ENCODE peak calls at places on chromosomes 6 and 20, in nine cellular contexts. One of them, this sample, is unnamed.

GRCh38 chr6:33203443-33204164 is 851 bp upstream of the HSD17B8 start:
- DNase-seq in HFFc6: no peak
- DNase-seq in Karpas-422: no peak
- DNase-seq in sciatic nerve: no peak
- DNase-seq in cardiac muscle cell: no peak
- DNase-seq in HTR-8/SVneo: no peak
- DNase-seq in ACHN: no peak
- DNase-seq in stimulated activated CD4-positive, alpha-beta T cell treated with anti-CD3 and anti-CD28 coated beads, Interleukin-4, amount 100 ng/mL, for 1 hour: no peak
- DNase-seq in fibroblast of gingiva: no peak
- DNase-seq in this sample: no peak

GRCh38 chr20:20824924-20825584 is 112.6 kb upstream of the RALGAPA2 start:
- DNase-seq in HFFc6: no peak
- DNase-seq in Karpas-422: peak
- DNase-seq in sciatic nerve: peak
- DNase-seq in cardiac muscle cell: peak
- DNase-seq in HTR-8/SVneo: peak
- DNase-seq in ACHN: peak
- DNase-seq in stimulated activated CD4-positive, alpha-beta T cell treated with anti-CD3 and anti-CD28 coated beads, Interleukin-4, amount 100 ng/mL, for 1 hour: peak
- DNase-seq in fibroblast of gingiva: no peak
- DNase-seq in this sample: peak

GRCh38 chr6:144346719-144347446 is 61.7 kb downstream of the UTRN start:
- DNase-seq in HFFc6: peak
- DNase-seq in Karpas-422: no peak
- DNase-seq in sciatic nerve: no peak
- DNase-seq in cardiac muscle cell: no peak
- DNase-seq in HTR-8/SVneo: peak
- DNase-seq in ACHN: peak
- DNase-seq in stimulated activated CD4-positive, alpha-beta T cell treated with anti-CD3 and anti-CD28 coated beads, Interleukin-4, amount 100 ng/mL, for 1 hour: no peak
- DNase-seq in fibroblast of gingiva: peak
- DNase-seq in this sample: no peak

GRCh38 chr6:162538643-162539064 is 188.9 kb downstream of the PRKN start:
- DNase-seq in HFFc6: no peak
- DNase-seq in Karpas-422: no peak
- DNase-seq in sciatic nerve: no peak
- DNase-seq in cardiac muscle cell: peak
- DNase-seq in HTR-8/SVneo: no peak
- DNase-seq in ACHN: no peak
- DNase-seq in stimulated activated CD4-positive, alpha-beta T cell treated with anti-CD3 and anti-CD28 coated beads, Interleukin-4, amount 100 ng/mL, for 1 hour: no peak
- DNase-seq in fibroblast of gingiva: no peak
- DNase-seq in this sample: no peak

GRCh38 chr6:89221971-89222887 is 5.1 kb upstream of the GABRR1 start:
- DNase-seq in HFFc6: peak
- DNase-seq in Karpas-422: no peak
- DNase-seq in sciatic nerve: no peak
- DNase-seq in cardiac muscle cell: no peak
- DNase-seq in HTR-8/SVneo: peak
- DNase-seq in ACHN: no peak
- DNase-seq in stimulated activated CD4-positive, alpha-beta T cell treated with anti-CD3 and anti-CD28 coated beads, Interleukin-4, amount 100 ng/mL, for 1 hour: no peak
- DNase-seq in fibroblast of gingiva: no peak
- DNase-seq in this sample: no peak

GRCh38 chr6:162343902-162344226 is 383.7 kb downstream of the PRKN start:
- DNase-seq in HFFc6: no peak
- DNase-seq in Karpas-422: no peak
- DNase-seq in sciatic nerve: no peak
- DNase-seq in cardiac muscle cell: no peak
- DNase-seq in HTR-8/SVneo: no peak
- DNase-seq in ACHN: no peak
- DNase-seq in stimulated activated CD4-positive, alpha-beta T cell treated with anti-CD3 and anti-CD28 coated beads, Interleukin-4, amount 100 ng/mL, for 1 hour: no peak
- DNase-seq in fibroblast of gingiva: peak
- DNase-seq in this sample: no peak

GRCh38 chr6:4459032-4459431 is 317.2 kb upstream of the CDYL start:
- DNase-seq in HFFc6: peak
- DNase-seq in Karpas-422: no peak
- DNase-seq in sciatic nerve: no peak
- DNase-seq in cardiac muscle cell: no peak
- DNase-seq in HTR-8/SVneo: peak
- DNase-seq in ACHN: no peak
- DNase-seq in stimulated activated CD4-positive, alpha-beta T cell treated with anti-CD3 and anti-CD28 coated beads, Interleukin-4, amount 100 ng/mL, for 1 hour: no peak
- DNase-seq in fibroblast of gingiva: peak
- DNase-seq in this sample: no peak

GRCh38 chr20:23608251-23608846 is 2.6 kb upstream of the CST9 start:
- DNase-seq in HFFc6: no peak
- DNase-seq in Karpas-422: no peak
- DNase-seq in sciatic nerve: no peak
- DNase-seq in cardiac muscle cell: peak
- DNase-seq in HTR-8/SVneo: no peak
- DNase-seq in ACHN: no peak
- DNase-seq in stimulated activated CD4-positive, alpha-beta T cell treated with anti-CD3 and anti-CD28 coated beads, Interleukin-4, amount 100 ng/mL, for 1 hour: no peak
- DNase-seq in fibroblast of gingiva: no peak
- DNase-seq in this sample: no peak

GRCh38 chr6:166423781-166424180 is 41.0 kb upstream of the MPC1 start:
- DNase-seq in HFFc6: no peak
- DNase-seq in Karpas-422: no peak
- DNase-seq in sciatic nerve: no peak
- DNase-seq in cardiac muscle cell: no peak
- DNase-seq in HTR-8/SVneo: no peak
- DNase-seq in ACHN: no peak
- DNase-seq in stimulated activated CD4-positive, alpha-beta T cell treated with anti-CD3 and anti-CD28 coated beads, Interleukin-4, amount 100 ng/mL, for 1 hour: no peak
- DNase-seq in fibroblast of gingiva: no peak
- DNase-seq in this sample: no peak

GRCh38 chr20:16216227-16217210 is 356.7 kb downstream of the KIF16B start:
- DNase-seq in HFFc6: no peak
- DNase-seq in Karpas-422: peak
- DNase-seq in sciatic nerve: no peak
- DNase-seq in cardiac muscle cell: no peak
- DNase-seq in HTR-8/SVneo: no peak
- DNase-seq in ACHN: no peak
- DNase-seq in stimulated activated CD4-positive, alpha-beta T cell treated with anti-CD3 and anti-CD28 coated beads, Interleukin-4, amount 100 ng/mL, for 1 hour: no peak
- DNase-seq in fibroblast of gingiva: no peak
- DNase-seq in this sample: no peak

GRCh38 chr6:86871681-86872080 is 65.6 kb upstream of the HTR1E start:
- DNase-seq in HFFc6: no peak
- DNase-seq in Karpas-422: no peak
- DNase-seq in sciatic nerve: no peak
- DNase-seq in cardiac muscle cell: no peak
- DNase-seq in HTR-8/SVneo: no peak
- DNase-seq in ACHN: peak
- DNase-seq in stimulated activated CD4-positive, alpha-beta T cell treated with anti-CD3 and anti-CD28 coated beads, Interleukin-4, amount 100 ng/mL, for 1 hour: no peak
- DNase-seq in fibroblast of gingiva: no peak
- DNase-seq in this sample: no peak

GRCh38 chr6:24925661-24926060 is 10.1 kb downstream of the RIPOR2 start:
- DNase-seq in HFFc6: no peak
- DNase-seq in Karpas-422: no peak
- DNase-seq in sciatic nerve: no peak
- DNase-seq in cardiac muscle cell: no peak
- DNase-seq in HTR-8/SVneo: no peak
- DNase-seq in ACHN: no peak
- DNase-seq in stimulated activated CD4-positive, alpha-beta T cell treated with anti-CD3 and anti-CD28 coated beads, Interleukin-4, amount 100 ng/mL, for 1 hour: no peak
- DNase-seq in fibroblast of gingiva: no peak
- DNase-seq in this sample: no peak

GRCh38 chr6:143529095-143529494 is 17.6 kb upstream of the FUCA2 start:
- DNase-seq in HFFc6: no peak
- DNase-seq in Karpas-422: no peak
- DNase-seq in sciatic nerve: no peak
- DNase-seq in cardiac muscle cell: no peak
- DNase-seq in HTR-8/SVneo: peak
- DNase-seq in ACHN: peak
- DNase-seq in stimulated activated CD4-positive, alpha-beta T cell treated with anti-CD3 and anti-CD28 coated beads, Interleukin-4, amount 100 ng/mL, for 1 hour: no peak
- DNase-seq in fibroblast of gingiva: no peak
- DNase-seq in this sample: no peak

GRCh38 chr6:141490982-141491381 is 641.7 kb upstream of the GJE1 start:
- DNase-seq in HFFc6: no peak
- DNase-seq in Karpas-422: no peak
- DNase-seq in sciatic nerve: no peak
- DNase-seq in cardiac muscle cell: no peak
- DNase-seq in HTR-8/SVneo: no peak
- DNase-seq in ACHN: no peak
- DNase-seq in stimulated activated CD4-positive, alpha-beta T cell treated with anti-CD3 and anti-CD28 coated beads, Interleukin-4, amount 100 ng/mL, for 1 hour: no peak
- DNase-seq in fibroblast of gingiva: no peak
- DNase-seq in this sample: no peak

GRCh38 chr6:72022830-72023229 is 136.5 kb downstream of the RIMS1 start:
- DNase-seq in HFFc6: no peak
- DNase-seq in Karpas-422: no peak
- DNase-seq in sciatic nerve: no peak
- DNase-seq in cardiac muscle cell: no peak
- DNase-seq in HTR-8/SVneo: no peak
- DNase-seq in ACHN: no peak
- DNase-seq in stimulated activated CD4-positive, alpha-beta T cell treated with anti-CD3 and anti-CD28 coated beads, Interleukin-4, amount 100 ng/mL, for 1 hour: no peak
- DNase-seq in fibroblast of gingiva: no peak
- DNase-seq in this sample: no peak

GRCh38 chr6:28589234-28589951 is 63.7 kb downstream of the GPX5 start:
- DNase-seq in HFFc6: peak
- DNase-seq in Karpas-422: peak
- DNase-seq in sciatic nerve: no peak
- DNase-seq in cardiac muscle cell: peak
- DNase-seq in HTR-8/SVneo: peak
- DNase-seq in ACHN: peak
- DNase-seq in stimulated activated CD4-positive, alpha-beta T cell treated with anti-CD3 and anti-CD28 coated beads, Interleukin-4, amount 100 ng/mL, for 1 hour: peak
- DNase-seq in fibroblast of gingiva: peak
- DNase-seq in this sample: no peak

GRCh38 chr20:32839982-32840285 is 18.8 kb upstream of the EFCAB8 start:
- DNase-seq in HFFc6: no peak
- DNase-seq in Karpas-422: no peak
- DNase-seq in sciatic nerve: no peak
- DNase-seq in cardiac muscle cell: no peak
- DNase-seq in HTR-8/SVneo: no peak
- DNase-seq in ACHN: no peak
- DNase-seq in stimulated activated CD4-positive, alpha-beta T cell treated with anti-CD3 and anti-CD28 coated beads, Interleukin-4, amount 100 ng/mL, for 1 hour: no peak
- DNase-seq in fibroblast of gingiva: no peak
- DNase-seq in this sample: no peak

GRCh38 chr20:2259731-2260130 is 36.1 kb upstream of the TGM3 start:
- DNase-seq in HFFc6: no peak
- DNase-seq in Karpas-422: no peak
- DNase-seq in sciatic nerve: no peak
- DNase-seq in cardiac muscle cell: no peak
- DNase-seq in HTR-8/SVneo: no peak
- DNase-seq in ACHN: no peak
- DNase-seq in stimulated activated CD4-positive, alpha-beta T cell treated with anti-CD3 and anti-CD28 coated beads, Interleukin-4, amount 100 ng/mL, for 1 hour: no peak
- DNase-seq in fibroblast of gingiva: no peak
- DNase-seq in this sample: no peak

GRCh38 chr20:53872081-53872541 is 198.3 kb downstream of the BCAS1 start:
- DNase-seq in HFFc6: no peak
- DNase-seq in Karpas-422: no peak
- DNase-seq in sciatic nerve: no peak
- DNase-seq in cardiac muscle cell: no peak
- DNase-seq in HTR-8/SVneo: no peak
- DNase-seq in ACHN: no peak
- DNase-seq in stimulated activated CD4-positive, alpha-beta T cell treated with anti-CD3 and anti-CD28 coated beads, Interleukin-4, amount 100 ng/mL, for 1 hour: no peak
- DNase-seq in fibroblast of gingiva: no peak
- DNase-seq in this sample: no peak

GRCh38 chr6:106082735-106083398 is 3.3 kb upstream of the PRDM1 start:
- DNase-seq in HFFc6: peak
- DNase-seq in Karpas-422: no peak
- DNase-seq in sciatic nerve: no peak
- DNase-seq in cardiac muscle cell: no peak
- DNase-seq in HTR-8/SVneo: no peak
- DNase-seq in ACHN: no peak
- DNase-seq in stimulated activated CD4-positive, alpha-beta T cell treated with anti-CD3 and anti-CD28 coated beads, Interleukin-4, amount 100 ng/mL, for 1 hour: no peak
- DNase-seq in fibroblast of gingiva: peak
- DNase-seq in this sample: no peak

This sample was measured in aorta.